ENCODE peak calls at places on chromosomes 7 and 10, in six cellular contexts. D, R, J, A, Y and P are unnamed samples.

GRCh38 chr7:55524558-55525310 is 47.6 kb downstream of the VOPP1 start:
- DNase-seq in D (no peak), R (no peak), J (no peak), A (no peak), Y (no peak), P (no peak)

GRCh38 chr7:101271021-101271420 is 26.1 kb upstream of the FIS1 start:
- DNase-seq in D (no peak), R (no peak), J (no peak), A (no peak), Y (no peak), P (no peak)

GRCh38 chr10:106474891-106475290 is 689.6 kb downstream of the SORCS1 start:
- DNase-seq in D (no peak), R (no peak), J (no peak), A (no peak), Y (no peak), P (no peak)

GRCh38 chr7:99733448-99733847 is 1.5 kb downstream of the CYP3A7 start:
- DNase-seq in D (no peak), R (no peak), J (no peak), A (no peak), Y (no peak), P (no peak)

GRCh38 chr10:7559447-7559846 is 107.3 kb downstream of the ITIH5 start:
- DNase-seq in D (peak; percentile 33), R (no peak), J (no peak), A (no peak), Y (no peak), P (no peak)

GRCh38 chr10:91683976-91684375 is 51.1 kb upstream of the PPP1R3C start:
- DNase-seq in D (peak; percentile 59), R (peak; percentile 37), J (no peak), A (no peak), Y (no peak), P (no peak)

GRCh38 chr7:70334883-70335282 is 736.6 kb downstream of the AUTS2 start:
- DNase-seq in D (no peak), R (no peak), J (no peak), A (no peak), Y (no peak), P (no peak)

GRCh38 chr7:81053623-81054022 is 134.8 kb upstream of the SEMA3C start:
- DNase-seq in D (peak; percentile 41), R (no peak), J (no peak), A (no peak), Y (no peak), P (no peak)

GRCh38 chr7:80530136-80530535 is 18.3 kb upstream of the GNAT3 start:
- DNase-seq in D (no peak), R (no peak), J (no peak), A (no peak), Y (no peak), P (no peak)

GRCh38 chr10:131068760-131069159 is 242.8 kb downstream of the TCERG1L start:
- DNase-seq in D (no peak), R (no peak), J (no peak), A (no peak), Y (no peak), P (no peak)

GRCh38 chr10:62885656-62886461 is 69.7 kb upstream of the EGR2 start:
- DNase-seq in D (peak; percentile 54), R (peak; percentile 54), J (no peak), A (no peak), Y (no peak), P (no peak)

GRCh38 chr10:96584035-96584434 is 2.8 kb downstream of the TM9SF3 start:
- DNase-seq in D (no peak), R (no peak), J (no peak), A (no peak), Y (no peak), P (no peak)

GRCh38 chr10:114352653-114353298 is 51.5 kb downstream of the AFAP1L2 start:
- DNase-seq in D (no peak), R (no peak), J (no peak), A (no peak), Y (no peak), P (no peak)

GRCh38 chr10:125521721-125522680 is 161.0 kb downstream of the TEX36 start:
- DNase-seq in D (no peak), R (peak; percentile 0), J (no peak), A (no peak), Y (peak; percentile 37), P (no peak)

GRCh38 chr7:158257516-158258410 is 329.9 kb downstream of the PTPRN2 start:
- DNase-seq in D (no peak), R (no peak), J (no peak), A (peak; percentile 49), Y (no peak), P (no peak)

GRCh38 chr7:55244346-55244745 is 120.8 kb upstream of the LANCL2 start:
- DNase-seq in D (no peak), R (no peak), J (no peak), A (no peak), Y (no peak), P (no peak)

GRCh38 chr10:79148452-79149344 is 79.9 kb downstream of the ZMIZ1 start:
- DNase-seq in D (peak; percentile 50), R (no peak), J (no peak), A (peak; percentile 89), Y (no peak), P (no peak)

GRCh38 chr7:55774327-55775050 is 88.1 kb downstream of the SEPTIN14 start:
- DNase-seq in D (peak; percentile 1), R (no peak), J (no peak), A (no peak), Y (no peak), P (no peak)

GRCh38 chr7:125465527-125465926 is 535.9 kb upstream of the POT1 start:
- DNase-seq in D (no peak), R (no peak), J (no peak), A (no peak), Y (no peak), P (no peak)

GRCh38 chr7:41918597-41918996 is 215.7 kb upstream of the INHBA start:
- DNase-seq in D (peak; percentile 87), R (peak; percentile 58), J (no peak), A (no peak), Y (no peak), P (no peak)

GRCh38 chr10:9437131-9437530 is 1382.6 kb downstream of the GATA3 start:
- DNase-seq in D (peak; percentile 14), R (no peak), J (no peak), A (no peak), Y (no peak), P (no peak)

GRCh38 chr10:126425473-126426065 is 37.3 kb upstream of the ADAM12 start:
- DNase-seq in D (peak; percentile 22), R (no peak), J (no peak), A (no peak), Y (no peak), P (no peak)

GRCh38 chr7:139592801-139593461 is 69.4 kb downstream of the CLEC2L start:
- DNase-seq in D (no peak), R (no peak), J (no peak), A (no peak), Y (no peak), P (no peak)

GRCh38 chr7:51062222-51062987 is 254.2 kb downstream of the COBL start:
- DNase-seq in D (no peak), R (no peak), J (no peak), A (no peak), Y (no peak), P (no peak)

GRCh38 chr10:132631348-132631735 is 93.8 kb downstream of the INPP5A start:
- DNase-seq in D (no peak), R (peak; percentile 81), J (no peak), A (peak; percentile 96), Y (no peak), P (no peak)

GRCh38 chr7:157613575-157614322 is 276.9 kb downstream of the DNAJB6 start:
- DNase-seq in D (no peak), R (peak; percentile 5), J (no peak), A (peak; percentile 61), Y (no peak), P (no peak)

GRCh38 chr7:141370178-141370577 is 181.0 kb upstream of the AGK start:
- DNase-seq in D (no peak), R (no peak), J (no peak), A (no peak), Y (no peak), P (no peak)

GRCh38 chr7:64625114-64626082 is 40.5 kb upstream of the ZNF107 start:
- DNase-seq in D (no peak), R (no peak), J (no peak), A (no peak), Y (peak; percentile 9), P (no peak)
- TF ChIP-seq CTCF in D (peak; percentile 35), R (peak; percentile 54), J (peak; percentile 88), A (peak; percentile 81), Y (peak; percentile 43), P (no peak)

GRCh38 chr10:58516118-58516517 is 3.4 kb downstream of the BICC1 start:
- DNase-seq in D (peak; percentile 42), R (peak; percentile 22), J (no peak), A (no peak), Y (no peak), P (no peak)

GRCh38 chr10:58518775-58519174 is 6.1 kb downstream of the BICC1 start:
- DNase-seq in D (peak; percentile 34), R (no peak), J (no peak), A (no peak), Y (no peak), P (no peak)

GRCh38 chr10:58515296-58515956 is 2.8 kb downstream of the BICC1 start:
- DNase-seq in D (peak; percentile 29), R (no peak), J (no peak), A (no peak), Y (no peak), P (no peak)

GRCh38 chr10:58517481-58518355 is 5.0 kb downstream of the BICC1 start:
- DNase-seq in D (no peak), R (no peak), J (no peak), A (no peak), Y (no peak), P (no peak)

GRCh38 chr10:58517071-58517470 is 4.4 kb downstream of the BICC1 start:
- DNase-seq in D (no peak), R (no peak), J (no peak), A (no peak), Y (no peak), P (no peak)
- TF ChIP-seq CTCF in D (no peak), R (no peak), J (no peak), A (no peak), Y (no peak), P (no peak)

GRCh38 chr7:34776748-34777358 is 118.8 kb downstream of the NPSR1 start:
- DNase-seq in D (no peak), R (no peak), J (no peak), A (no peak), Y (no peak), P (no peak)
- TF ChIP-seq CTCF in D (no peak), R (no peak), J (no peak), A (no peak), Y (no peak), P (no peak)

GRCh38 chr10:95290446-95290800 is 380 bp downstream of the PDLIM1 start:
- DNase-seq in D (no peak), R (no peak), J (no peak), A (no peak), Y (peak; percentile 48), P (no peak)

GRCh38 chr10:95288273-95288672 is 2.5 kb downstream of the PDLIM1 start:
- DNase-seq in D (no peak), R (no peak), J (no peak), A (no peak), Y (no peak), P (no peak)

GRCh38 chr10:95289921-95290421 is 832 bp downstream of the PDLIM1 start:
- DNase-seq in D (no peak), R (no peak), J (no peak), A (no peak), Y (no peak), P (no peak)

GRCh38 chr10:95290801-95291633 is at the start of gene PDLIM1:
- DNase-seq in D (peak; percentile 57), R (peak; percentile 79), J (peak; percentile 35), A (peak; percentile 82), Y (peak; percentile 96), P (no peak)

GRCh38 chr10:95289003-95289920 is 1.5 kb downstream of the PDLIM1 start:
- DNase-seq in D (no peak), R (peak; percentile 48), J (no peak), A (no peak), Y (peak; percentile 52), P (no peak)
- TF ChIP-seq CTCF in D (peak; percentile 16), R (peak; percentile 37), J (no peak), A (no peak), Y (peak; percentile 21), P (no peak)